ENCODE peak calls at places on chromosome 4, in four cellular contexts. A is NCI-H2107; Y is stimulated activated CD8-positive, alpha-beta memory T cell treated with anti-CD3 and anti-CD28 coated beads, Interleukin-2, amount 100 ng/mL, for 1 hour; Z is type B pancreatic cell. L is an unnamed sample.

GRCh38 chr4:2045518-2045951 is 13.6 kb upstream of the NAT8L start:
- DNase-seq in Z (no peak), A (no peak), Y (no peak), L (no peak)

GRCh38 chr4:169099775-169100180 is 89.7 kb upstream of the CBR4 start:
- DNase-seq in Z (no peak), A (no peak), Y (no peak), L (no peak)

GRCh38 chr4:163755013-163755412 is 260.5 kb downstream of the TMA16 start:
- DNase-seq in Z (no peak), A (no peak), Y (no peak), L (no peak)

GRCh38 chr4:44738615-44739014 is 12.3 kb upstream of the GNPDA2 start:
- DNase-seq in Y (no peak), Z (no peak), A (no peak), L (no peak)

GRCh38 chr4:110830461-110830860 is 207.6 kb upstream of the PITX2 start:
- DNase-seq in Z (no peak), Y (no peak), A (no peak), L (no peak)

GRCh38 chr4:7462509-7462971 is 27.8 kb upstream of the PSAPL1 start:
- DNase-seq in Z (no peak), Y (no peak), A (peak; percentile 6), L (no peak)

GRCh38 chr4:184811484-184812180 is 14.1 kb downstream of the ACSL1 start:
- DNase-seq in A (no peak), Z (no peak), Y (no peak), L (no peak)

GRCh38 chr4:13647012-13647411 is 19.5 kb upstream of the BOD1L1 start:
- DNase-seq in Y (no peak), Z (no peak), A (no peak), L (no peak)

GRCh38 chr4:159046683-159047082 is 56.2 kb upstream of the RAPGEF2 start:
- DNase-seq in Z (no peak), A (no peak), Y (no peak), L (no peak)

GRCh38 chr4:17511041-17511949 is 595 bp downstream of the QDPR start:
- DNase-seq in A (no peak), Y (no peak), Z (no peak), L (no peak)